ENCODE peak calls at places on chromosomes 12 and 14, in ten cellular contexts. C is tibial nerve, B is body of pancreas, Z is thyroid gland, M is stomach, F is Peyer's patch, G is breast epithelium, P is HCT116, Y is sigmoid colon, U is suprapubic skin. X is an unnamed sample. For H3K9me3, the result is how much of the 10 kb centered on the place peaks cover.

GRCh38 chr14:28542040-28542439 is 224.5 kb upstream of the FOXG1 start:
- DNase-seq in Z (no peak), M (no peak), P (no peak), G (no peak), Y (no peak), U (no peak), F (no peak), B (no peak), C (no peak), X (no peak)

GRCh38 chr12:131857908-131858850 is 30.0 kb downstream of the MMP17 start:
- DNase-seq in C (no peak), Y (no peak), P (no peak), F (no peak), U (no peak), Z (no peak), B (no peak), M (no peak), G (no peak), X (no peak)

GRCh38 chr12:6046511-6047180 is 77.8 kb downstream of the VWF start:
- DNase-seq in P (no peak), C (no peak), Y (no peak), B (no peak), M (no peak), U (no peak), F (no peak), Z (no peak), G (no peak), X (no peak)

GRCh38 chr14:101070540-101071492 is 167.3 kb upstream of the RTL1 start:
- DNase-seq in P (no peak), G (peak), F (peak), C (peak), U (peak), M (peak), B (no peak), Y (peak), Z (no peak), X (peak)

GRCh38 chr14:33592298-33592697 is 358.6 kb downstream of the EGLN3 start:
- DNase-seq in G (no peak), P (no peak), F (no peak), U (no peak), Z (no peak), B (no peak), M (no peak), C (no peak), Y (no peak), X (no peak)

GRCh38 chr14:55707365-55707804 is 127.4 kb downstream of the KTN1 start:
- DNase-seq in B (no peak), G (no peak), Y (no peak), P (no peak), U (no peak), F (no peak), M (no peak), Z (no peak), C (no peak), X (no peak)

GRCh38 chr12:12979731-12980259 is 20.3 kb downstream of the HEBP1 start:
- DNase-seq in P (no peak), Z (no peak), G (no peak), C (no peak), F (no peak), B (no peak), M (no peak), Y (no peak), U (no peak), X (no peak)

GRCh38 chr12:29614926-29615325 is 117.4 kb upstream of the OVCH1 start:
- DNase-seq in Z (no peak), F (no peak), M (no peak), P (no peak), B (no peak), C (no peak), Y (no peak), U (no peak), G (no peak), X (no peak)

GRCh38 chr14:102390486-102390885 is 27.7 kb downstream of the TECPR2 start:
- DNase-seq in P (no peak), M (no peak), Y (no peak), U (no peak), G (no peak), Z (no peak), F (no peak), B (no peak), C (no peak), X (no peak)

GRCh38 chr12:71661977-71662522 is 1.6 kb downstream of the ZFC3H1 start:
- DNase-seq in M (no peak), U (no peak), F (no peak), Y (no peak), G (no peak), P (no peak), Z (no peak), B (no peak), C (no peak), X (no peak)

GRCh38 chr12:22018860-22019259 is 27.2 kb upstream of the CMAS start:
- DNase-seq in Z (no peak), G (no peak), F (no peak), B (no peak), U (no peak), P (no peak), C (no peak), M (no peak), Y (no peak), X (no peak)

GRCh38 chr12:121423682-121424631 is 24.0 kb downstream of the RNF34 start:
- DNase-seq in C (no peak), F (no peak), G (no peak), P (no peak), Y (peak), M (no peak), U (no peak), B (no peak), Z (no peak), X (no peak)

GRCh38 chr12:91335724-91336123 is 153.1 kb upstream of the DCN start:
- DNase-seq in U (no peak), Y (no peak), P (no peak), F (no peak), B (no peak), M (no peak), C (no peak), G (no peak), Z (no peak), X (no peak)

GRCh38 chr12:133181238-133181959 is at the start of gene ZNF268:
- DNase-seq in M (peak), Z (peak), C (peak), P (peak), B (peak), Y (peak), U (peak), G (peak), F (peak), X (peak)

GRCh38 chr12:133174901-133175300 is 6.4 kb upstream of the ZNF268 start:
- DNase-seq in Z (no peak), C (no peak), Y (no peak), U (no peak), M (no peak), B (no peak), G (no peak), F (no peak), P (no peak), X (no peak)

DNA sequence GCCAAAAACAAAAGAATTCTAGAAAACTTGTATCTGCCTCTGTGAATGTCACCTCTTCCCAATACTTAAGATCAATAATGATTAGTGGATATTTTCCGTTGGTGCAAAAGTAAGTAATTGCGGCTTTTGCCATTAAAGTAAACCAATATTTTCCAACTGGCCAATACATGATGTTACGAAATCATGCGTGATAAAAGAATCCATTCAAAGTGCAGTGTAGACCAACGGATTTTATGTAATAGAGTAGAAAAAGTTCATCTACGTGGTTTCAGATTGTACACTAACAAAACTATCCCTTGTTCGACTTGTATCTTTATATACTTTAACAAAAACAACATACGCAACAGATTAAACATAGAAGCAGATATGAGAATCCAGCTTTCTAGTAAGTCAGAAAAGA is 626 bp upstream of the ZNF268 start:
- DNase-seq in P (no peak), G (no peak), Z (no peak), M (no peak), U (no peak), C (no peak), B (no peak), F (no peak), Y (no peak), X (no peak)
- H3K9me3 ChIP-seq in P (under half), G (under half), Z (under half), M (half or more), U (under half), C (under half), B (under half), F (under half), Y (under half), X (under half)

GRCh38 chr14:61609885-61610284 is 85.4 kb upstream of the HIF1A start:
- DNase-seq in G (no peak), M (no peak), P (no peak), F (no peak), B (no peak), Y (no peak), C (no peak), Z (no peak), U (no peak), X (no peak)

GRCh38 chr14:61608245-61609142 is 86.8 kb upstream of the HIF1A start:
- DNase-seq in F (no peak), C (no peak), B (no peak), P (no peak), U (no peak), Y (no peak), Z (peak), M (no peak), G (no peak), X (no peak)

GRCh38 chr14:61609143-61609851 is 86.0 kb upstream of the HIF1A start:
- DNase-seq in F (no peak), Z (peak), C (no peak), M (no peak), U (no peak), G (peak), Y (no peak), B (no peak), P (no peak), X (no peak)

GRCh38 chr14:61610900-61611299 is 84.4 kb upstream of the HIF1A start:
- DNase-seq in B (no peak), P (no peak), G (no peak), F (no peak), Y (no peak), Z (no peak), C (no peak), U (no peak), M (no peak), X (no peak)

GRCh38 chr14:61607570-61608244 is 87.6 kb upstream of the HIF1A start:
- DNase-seq in F (no peak), M (no peak), Z (no peak), G (no peak), P (no peak), Y (no peak), B (no peak), U (no peak), C (no peak), X (no peak)
- H3K27ac ChIP-seq in F (no peak), M (no peak), Z (peak), G (peak), P (no peak), Y (peak), B (no peak), U (peak), C (no peak), X (no peak)

DNA sequence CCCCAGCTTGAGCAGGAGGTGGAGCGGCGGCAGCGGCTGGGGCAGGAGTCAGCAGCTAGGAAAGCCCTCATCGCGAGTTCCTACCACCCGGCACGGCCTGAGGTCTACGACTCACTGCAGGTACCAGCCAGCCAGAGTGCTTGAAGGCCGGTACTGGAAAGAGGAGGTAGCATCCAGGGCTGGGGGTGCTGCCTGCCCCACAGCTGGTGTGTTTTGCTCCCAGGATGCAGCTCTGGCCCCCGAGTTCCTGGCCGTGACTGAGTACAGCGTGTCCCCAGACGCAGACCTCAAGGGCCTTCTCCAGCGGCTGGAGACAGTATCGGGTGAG is 1.6 kb downstream of the OGFOD2 start:
- DNase-seq in Y (no peak), C (no peak), B (no peak), M (no peak), F (no peak), P (no peak), U (no peak), Z (no peak), G (no peak), X (no peak)
- TF ChIP-seq POLR2A in Y (no peak), C (no peak), B (no peak), M (no peak), F (no peak), P (no peak), U (no peak), Z (no peak), G (no peak), X (no peak)

GRCh38 chr12:120197542-120197887 is 3.0 kb upstream of the GCN1 start:
- DNase-seq in G (no peak), M (no peak), C (no peak), Z (no peak), F (no peak), U (no peak), Y (no peak), B (no peak), P (no peak), X (no peak)
- H3K9me3 ChIP-seq in G (under half), M (under half), C (under half), Z (under half), F (under half), U (under half), Y (under half), B (under half), P (under half), X (under half)

GRCh38 chr12:92942905-92943304 is 13.8 kb upstream of the EEA1 start:
- DNase-seq in G (no peak), Z (no peak), F (no peak), Y (no peak), U (no peak), M (no peak), P (no peak), B (no peak), C (no peak), X (no peak)
- H3K27ac ChIP-seq in G (no peak), Z (no peak), F (no peak), Y (no peak), U (no peak), M (no peak), P (no peak), B (no peak), C (no peak), X (no peak)

GRCh38 chr14:89455412-89455811 is 38.4 kb upstream of the FOXN3 start:
- DNase-seq in F (peak), G (no peak), C (no peak), Z (no peak), Y (peak), B (peak), U (no peak), P (no peak), M (peak), X (peak)
- TF ChIP-seq POLR2A in F (no peak), G (no peak), C (no peak), Z (no peak), Y (no peak), B (no peak), U (no peak), P (no peak), M (no peak), X (no peak)

GRCh38 chr12:60644076-60644475 is 1048.2 kb downstream of the SLC16A7 start:
- DNase-seq in F (no peak), Y (no peak), Z (no peak), B (no peak), M (no peak), U (no peak), P (no peak), G (no peak), C (no peak), X (no peak)
- H3K9me3 ChIP-seq in F (under half), Y (under half), Z (under half), B (under half), M (under half), U (under half), P (under half), G (under half), C (under half), X (under half)

GRCh38 chr14:65238456-65238855 is 136.1 kb upstream of the MAX start:
- DNase-seq in U (no peak), Z (no peak), G (no peak), F (no peak), M (no peak), B (no peak), Y (no peak), C (no peak), P (no peak), X (no peak)
- H3K27ac ChIP-seq in U (no peak), Z (no peak), G (peak), F (peak), M (peak), B (no peak), Y (no peak), C (peak), P (peak), X (peak)

GRCh38 chr14:105020815-105021655 is at the start of gene CDCA4:
- DNase-seq in Y (peak), C (peak), F (peak), U (peak), B (peak), P (peak), M (peak), Z (peak), G (peak), X (peak)
- TF ChIP-seq POLR2A in Y (peak), C (peak), F (peak), U (peak), B (peak), P (no peak), M (no peak), Z (peak), G (peak), X (peak)